ENCODE peak calls at places on chromosomes 13 and 19, in seven cellular contexts. A, V, G, Z, W, E and M are unnamed samples.

GRCh38 chr19:19426799-19427198 is 21.3 kb downstream of the GATAD2A start:
- DNase-seq in W (no peak), A (no peak), G (no peak), V (no peak), E (no peak), Z (no peak), M (no peak)

GRCh38 chr19:4993683-4994082 is 24.8 kb downstream of the KDM4B start:
- DNase-seq in A (no peak), W (no peak), Z (no peak), E (no peak), V (no peak), G (no peak), M (no peak)

GRCh38 chr19:30590596-30591229 is 218.5 kb downstream of the ZNF536 start:
- DNase-seq in V (no peak), G (no peak), Z (no peak), E (no peak), W (no peak), A (no peak), M (peak)

GRCh38 chr13:44710576-44710975 is 134.4 kb upstream of the TSC22D1 start:
- DNase-seq in E (no peak), G (peak), Z (no peak), V (peak), A (no peak), W (no peak), M (no peak)

GRCh38 chr13:74287672-74288169 is 153.5 kb upstream of the KLF12 start:
- DNase-seq in W (peak), V (peak), Z (peak), G (peak), A (peak), E (peak), M (peak)

GRCh38 chr13:20609145-20609544 is 42.2 kb downstream of the IFT88 start:
- DNase-seq in Z (no peak), V (peak), G (peak), A (no peak), E (no peak), W (no peak), M (no peak)

GRCh38 chr13:51861728-51862300 is at the start of gene CCDC70:
- DNase-seq in W (no peak), V (peak), A (peak), G (peak), E (no peak), Z (no peak), M (no peak)

GRCh38 chr19:15740785-15741184 is 3.0 kb downstream of the OR10H3 start:
- DNase-seq in A (no peak), E (no peak), G (no peak), V (no peak), W (no peak), Z (no peak), M (no peak)

GRCh38 chr19:49129238-49129583 is 9.9 kb downstream of the PPFIA3 start:
- DNase-seq in Z (no peak), A (no peak), E (no peak), V (no peak), W (no peak), G (no peak), M (no peak)

GRCh38 chr19:18046066-18046718 is 38.2 kb downstream of the ARRDC2 start:
- DNase-seq in V (peak), Z (no peak), W (no peak), E (no peak), G (peak), A (peak), M (no peak)

GRCh38 chr13:23786607-23787006 is 102.6 kb downstream of the MIPEP start:
- DNase-seq in Z (no peak), W (no peak), V (no peak), G (no peak), A (no peak), E (no peak), M (no peak)

GRCh38 chr13:84446972-84447700 is 564.9 kb upstream of the SLITRK1 start:
- DNase-seq in V (peak), G (no peak), A (no peak), W (no peak), E (no peak), Z (no peak), M (no peak)

GRCh38 chr19:13931582-13932378 is 6.4 kb downstream of the PODNL1 start:
- DNase-seq in E (no peak), Z (no peak), G (no peak), A (no peak), V (no peak), W (no peak), M (no peak)

GRCh38 chr19:29667941-29668340 is 2.7 kb downstream of the PLEKHF1 start:
- DNase-seq in W (peak), V (no peak), E (peak), G (no peak), A (no peak), Z (no peak), M (no peak)

GRCh38 chr19:41192574-41193419 is at the start of gene CYP2S1:
- DNase-seq in V (peak), G (peak), W (peak), E (peak), A (no peak), Z (no peak), M (no peak)

GRCh38 chr19:11064831-11065303 is 24.4 kb upstream of the LDLR start:
- DNase-seq in A (no peak), W (no peak), E (no peak), G (peak), Z (no peak), V (peak), M (no peak)

GRCh38 chr19:7665076-7665475 is 3.8 kb upstream of the RETN start:
- DNase-seq in E (no peak), V (peak), Z (no peak), G (peak), W (no peak), A (no peak), M (no peak)

GRCh38 chr19:51777570-51778460 is 16.8 kb downstream of the FPR2 start:
- DNase-seq in Z (peak), A (peak), G (peak), V (peak), W (no peak), E (peak), M (peak)

GRCh38 chr19:18060472-18060871 is 26.3 kb downstream of the IL12RB1 start:
- DNase-seq in W (no peak), A (no peak), V (no peak), G (no peak), E (no peak), Z (no peak), M (no peak)

GRCh38 chr13:24274452-24274971 is 34.9 kb upstream of the C1QTNF9 start:
- DNase-seq in A (no peak), G (no peak), E (peak), W (no peak), V (peak), Z (no peak), M (no peak)

GRCh38 chr13:40624338-40624737 is 42.1 kb downstream of the FOXO1 start:
- DNase-seq in W (no peak), G (peak), Z (no peak), A (no peak), E (peak), V (peak), M (no peak)

GRCh38 chr19:3243851-3244700 is 19.6 kb downstream of the CELF5 start:
- DNase-seq in W (no peak), E (peak), V (peak), A (peak), Z (no peak), G (peak), M (no peak)

GRCh38 chr13:113547248-113547971 is 37.1 kb upstream of the TFDP1 start:
- DNase-seq in V (peak), A (no peak), E (no peak), Z (no peak), W (no peak), G (peak), M (no peak)

GRCh38 chr13:91406619-91407018 is 8.2 kb downstream of the GPC5 start:
- DNase-seq in V (peak), E (no peak), W (no peak), G (peak), Z (no peak), A (peak), M (no peak)

GRCh38 chr13:72062566-72062965 is 195.6 kb upstream of the DACH1 start:
- DNase-seq in A (peak), G (no peak), Z (no peak), E (no peak), V (no peak), W (peak), M (no peak)

GRCh38 chr19:18456974-18457373 is 19.0 kb upstream of the ISYNA1 start:
- DNase-seq in W (no peak), V (no peak), G (peak), E (no peak), A (no peak), Z (peak), M (peak)

GRCh38 chr13:72849571-72849970 is 67.6 kb downstream of the PIBF1 start:
- DNase-seq in E (no peak), G (peak), Z (no peak), V (peak), W (no peak), A (no peak), M (no peak)

GRCh38 chr19:48284891-48285290 is 15.0 kb downstream of the ZNF114 start:
- DNase-seq in E (no peak), G (no peak), V (peak), Z (no peak), W (no peak), A (no peak), M (no peak)

GRCh38 chr13:20525144-20525600 is 485 bp downstream of the CRYL1 start:
- DNase-seq in E (no peak), G (peak), V (peak), Z (peak), W (peak), A (no peak), M (peak)

GRCh38 chr13:98004107-98004506 is 50.6 kb downstream of the IPO5 start:
- DNase-seq in G (peak), A (no peak), E (no peak), W (no peak), Z (no peak), V (peak), M (no peak)

GRCh38 chr19:13463296-13463695 is 43.0 kb downstream of the CACNA1A start:
- DNase-seq in E (peak), G (peak), A (peak), W (no peak), V (peak), Z (no peak), M (no peak)

GRCh38 chr13:70568571-70568970 is 460.3 kb upstream of the KLHL1 start:
- DNase-seq in A (peak), W (no peak), E (no peak), V (peak), Z (no peak), G (peak), M (no peak)

DNA sequence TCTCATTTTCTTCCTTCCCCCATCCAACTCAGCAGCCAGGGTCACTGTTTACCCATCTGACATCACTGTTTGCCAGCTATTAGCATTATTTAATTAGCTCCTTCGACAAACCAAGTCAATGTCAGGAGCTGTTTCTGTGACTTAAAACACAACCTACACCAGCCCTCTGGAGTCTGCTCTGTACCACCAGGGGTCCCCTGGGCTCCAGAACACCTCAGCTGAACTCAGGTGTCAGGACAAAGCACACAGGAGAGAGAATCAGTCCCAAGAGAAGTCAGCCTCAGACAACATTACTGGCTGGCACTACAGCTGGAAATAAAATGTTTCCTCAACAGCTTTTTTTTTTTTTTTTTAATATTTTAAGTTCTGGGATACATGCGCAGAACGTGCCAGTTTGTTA is 45.1 kb downstream of the DCLK1 start:
- DNase-seq in G (no peak), W (no peak), V (no peak), A (no peak), Z (no peak), E (no peak), M (no peak)
- TF ChIP-seq CTCF in G (no peak), W (no peak), V (no peak), A (no peak), Z (no peak), E (no peak), M (no peak)

DNA sequence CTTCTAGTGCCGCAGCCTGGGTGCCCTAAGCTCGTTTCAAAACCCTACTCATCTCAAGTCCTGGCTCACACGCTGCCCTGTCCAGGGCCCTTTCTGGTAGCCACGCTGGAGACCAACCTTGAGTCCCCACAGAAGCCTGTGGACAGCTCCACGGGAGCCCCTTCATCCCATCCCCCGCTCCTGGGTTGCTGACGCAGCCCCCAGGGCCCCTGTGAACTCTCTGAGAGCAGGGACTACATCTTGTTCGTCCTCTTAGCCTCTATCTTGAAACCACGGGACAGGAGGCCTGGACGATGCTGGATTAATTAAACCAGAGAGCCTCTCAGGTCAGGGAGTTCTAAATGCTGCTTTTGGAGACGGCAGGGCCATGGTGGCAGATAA is 7.4 kb downstream of the MLLT1 start:
- DNase-seq in G (no peak), E (no peak), A (no peak), W (no peak), V (no peak), Z (peak), M (no peak)
- H3K4me3 ChIP-seq in G (peak), E (no peak), A (no peak), W (no peak), V (no peak), Z (peak), M (peak)

DNA sequence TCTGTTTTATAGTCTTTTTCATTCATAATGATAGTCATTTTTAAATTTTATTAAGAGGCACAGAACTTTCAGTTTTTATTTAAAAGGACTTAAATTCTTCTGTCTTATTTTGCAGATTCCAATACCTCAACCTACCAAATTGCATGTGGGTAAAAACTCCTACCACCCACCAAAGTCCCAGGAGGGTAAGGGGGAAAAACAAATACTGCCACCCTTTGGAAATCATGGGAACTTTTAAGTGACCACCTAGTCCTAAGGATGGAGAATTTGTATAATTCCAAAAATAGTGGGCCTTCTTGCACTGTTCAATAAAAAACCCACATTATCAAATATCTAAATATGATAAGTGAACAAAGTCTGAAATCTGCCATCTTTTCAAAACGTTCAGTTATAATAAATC is 9.7 kb downstream of the SUPT20H start:
- DNase-seq in V (no peak), Z (no peak), A (no peak), E (no peak), G (no peak), W (no peak), M (no peak)
- TF ChIP-seq CTCF in V (peak), Z (no peak), A (peak), E (no peak), G (no peak), W (no peak), M (no peak)

GRCh38 chr19:33197591-33198000 is 3.5 kb downstream of the LRP3 start:
- DNase-seq in Z (no peak), A (no peak), G (no peak), W (no peak), V (no peak), E (no peak), M (no peak)

GRCh38 chr19:33194884-33195710 is 967 bp downstream of the LRP3 start:
- DNase-seq in V (peak), Z (peak), A (peak), E (no peak), W (peak), G (peak), M (no peak)

GRCh38 chr19:33195711-33196347 is 1.7 kb downstream of the LRP3 start:
- DNase-seq in A (no peak), Z (no peak), W (no peak), G (no peak), V (no peak), E (no peak), M (no peak)

GRCh38 chr19:33194527-33194883 is 375 bp downstream of the LRP3 start:
- DNase-seq in V (peak), G (no peak), Z (no peak), E (no peak), A (no peak), W (peak), M (no peak)

DNA sequence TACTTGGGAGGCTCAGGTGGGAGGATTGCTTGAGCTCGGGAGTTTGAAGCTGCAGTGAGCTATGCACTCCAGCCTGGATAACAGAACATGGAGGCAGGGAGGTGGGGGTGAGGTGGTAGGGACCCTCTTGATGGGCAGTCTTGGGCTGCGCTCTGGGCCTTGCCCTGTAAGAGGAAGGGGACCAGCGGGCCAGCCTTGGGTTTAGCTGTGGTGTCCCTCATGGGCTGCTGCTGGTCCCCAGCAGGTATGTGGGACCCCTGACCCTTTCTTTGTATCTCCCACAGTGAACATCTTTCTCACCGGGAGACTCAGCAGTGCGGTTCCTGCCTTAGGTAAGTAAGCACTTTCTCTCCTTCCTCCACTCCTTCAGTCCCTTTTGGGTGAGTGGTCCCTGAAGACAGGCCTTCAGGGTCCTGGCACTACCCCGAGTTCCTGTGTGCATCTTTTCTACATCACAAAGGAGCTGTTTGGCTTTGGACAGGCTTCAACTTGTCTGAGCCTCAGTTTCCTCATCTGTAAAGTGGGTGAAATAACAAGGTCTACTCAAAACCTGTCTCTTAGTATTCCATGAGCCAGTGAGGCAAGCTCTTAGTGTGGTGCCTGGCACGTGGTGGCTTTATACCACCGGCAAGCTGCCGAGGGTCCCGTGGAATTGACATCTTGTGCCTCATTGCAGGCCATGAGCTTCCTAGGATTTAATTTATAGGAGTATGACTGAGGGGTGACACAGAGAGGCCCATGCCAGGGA is 2.5 kb downstream of the LRP3 start:
- DNase-seq in E (no peak), G (no peak), V (no peak), W (no peak), A (no peak), Z (no peak), M (no peak)
- H3K4me3 ChIP-seq in E (no peak), G (no peak), V (no peak), W (no peak), A (peak), Z (no peak), M (no peak)

DNA sequence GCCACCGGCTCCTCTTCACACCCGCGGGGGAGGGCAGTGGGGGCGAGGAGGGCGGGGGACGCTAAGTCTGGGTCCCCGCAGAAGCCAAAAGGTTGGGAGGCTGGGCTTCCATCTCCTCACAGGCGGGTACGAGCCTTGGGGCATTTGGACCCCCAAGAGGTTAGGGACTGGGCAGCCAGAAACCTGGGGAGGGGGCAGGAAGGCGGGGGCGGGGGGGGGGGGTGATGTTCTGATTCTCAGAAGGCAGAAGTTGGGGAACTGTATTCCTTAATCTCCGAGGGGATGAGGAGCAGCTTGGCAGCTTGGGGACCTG is 5.1 kb downstream of the BCL3 start:
- DNase-seq in G (no peak), Z (no peak), W (no peak), V (no peak), A (no peak), E (no peak), M (no peak)
- TF ChIP-seq CTCF in G (no peak), Z (no peak), W (no peak), V (no peak), A (no peak), E (no peak), M (no peak)

DNA sequence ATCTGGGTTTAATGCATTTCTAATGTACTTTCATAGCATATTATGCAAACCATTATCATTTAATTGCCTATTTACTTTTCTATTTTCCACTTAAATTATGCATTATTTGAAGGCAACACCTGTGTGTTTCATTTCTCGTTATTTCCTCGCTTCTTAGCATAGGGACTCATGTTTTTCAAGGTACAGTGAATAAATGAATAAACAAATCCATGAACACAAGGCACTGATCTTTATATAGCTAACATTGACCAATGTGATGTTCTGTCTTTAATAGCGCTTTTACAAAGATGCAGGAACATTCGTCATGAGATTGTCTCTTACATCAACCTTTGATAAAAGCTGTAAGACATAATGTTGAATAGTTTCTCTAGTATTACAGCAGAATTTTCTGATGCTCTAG is 121.2 kb downstream of the B3GLCT start:
- DNase-seq in A (no peak), V (no peak), E (no peak), Z (no peak), G (no peak), W (no peak), M (no peak)
- H3K4me3 ChIP-seq in A (no peak), V (no peak), E (no peak), Z (no peak), G (no peak), W (no peak), M (no peak)

DNA sequence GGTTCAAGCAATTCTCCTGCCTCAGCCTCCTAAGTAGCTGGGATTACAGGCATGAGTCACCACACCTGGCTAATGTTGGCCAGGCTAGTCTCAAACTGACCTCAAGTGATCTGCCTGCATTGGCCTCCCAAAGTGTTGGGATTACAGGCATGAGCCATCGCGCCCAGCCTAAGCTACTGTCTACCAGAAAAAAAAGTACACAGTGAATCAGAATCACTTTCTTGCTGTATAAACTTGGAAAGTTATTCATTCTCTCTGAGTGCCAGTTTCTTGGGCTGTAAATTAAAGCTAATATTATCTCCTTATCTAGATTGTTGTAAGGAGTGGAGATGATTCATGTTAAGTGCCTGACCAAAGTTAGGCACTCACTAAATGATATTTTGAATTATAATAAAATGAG is 242.8 kb downstream of the ENOX1 start:
- DNase-seq in G (peak), W (no peak), Z (peak), E (no peak), V (peak), A (no peak), M (no peak)
- TF ChIP-seq CTCF in G (no peak), W (no peak), Z (no peak), E (no peak), V (no peak), A (no peak), M (no peak)